ENCODE peak calls at places on chromosomes 16 and 17, in six cellular contexts. N is neural progenitor cell, G is NCI-H226, H is NCI-H1048, C is AG08395, U is non-pigmented ciliary epithelial cell. Z is an unnamed sample.

GRCh38 chr17:46974086-46974485 is 5.0 kb downstream of the RPRML start:
- DNase-seq in N (no peak), G (no peak), H (no peak), C (no peak), U (no peak), Z (no peak)

GRCh38 chr17:74437702-74438101 is 5.8 kb downstream of the GPRC5C start:
- DNase-seq in N (no peak), G (no peak), H (no peak), C (no peak), U (no peak), Z (peak)

GRCh38 chr16:2150418-2151187 is 2.2 kb downstream of the RAB26 start:
- DNase-seq in N (peak), G (no peak), H (no peak), C (no peak), U (no peak), Z (peak)

GRCh38 chr16:50457423-50457822 is 88.6 kb upstream of the BRD7 start:
- DNase-seq in N (no peak), G (no peak), H (no peak), C (no peak), U (no peak), Z (no peak)

GRCh38 chr17:48544356-48545021 is 420 bp downstream of the HOXB2 start:
- DNase-seq in N (peak), G (peak), H (no peak), C (peak), U (no peak), Z (peak)

GRCh38 chr17:39410279-39410678 is 8.9 kb upstream of the FBXL20 start:
- DNase-seq in N (no peak), G (no peak), H (no peak), C (no peak), U (no peak), Z (no peak)

GRCh38 chr16:21950782-21951521 is 2.2 kb upstream of the UQCRC2 start:
- DNase-seq in N (peak), G (peak), H (no peak), C (peak), U (no peak), Z (peak)

GRCh38 chr16:56606071-56606687 is 2.2 kb upstream of the MT2A start:
- DNase-seq in N (no peak), G (peak), H (no peak), C (peak), U (no peak), Z (no peak)

GRCh38 chr16:18975109-18975508 is 8.6 kb upstream of the TMC7 start:
- DNase-seq in N (no peak), G (no peak), H (no peak), C (no peak), U (no peak), Z (no peak)

GRCh38 chr17:39169101-39169500 is 3.1 kb upstream of the ARL5C start:
- DNase-seq in N (no peak), G (no peak), H (no peak), C (no peak), U (no peak), Z (no peak)

GRCh38 chr17:19366637-19366972 is 4.1 kb upstream of the B9D1 start:
- DNase-seq in N (no peak), G (no peak), H (no peak), C (no peak), U (no peak), Z (no peak)

GRCh38 chr16:25257956-25258855 is 561 bp upstream of the ZKSCAN2 start:
- DNase-seq in N (peak), G (peak), H (peak), C (peak), U (peak), Z (peak)

GRCh38 chr16:27330542-27330941 is 16.8 kb downstream of the IL4R start:
- DNase-seq in N (no peak), G (peak), H (no peak), C (peak), U (peak), Z (no peak)

GRCh38 chr16:35182943-35183550 is 1723.6 kb downstream of the TP53TG3F start:
- DNase-seq in N (no peak), G (no peak), H (no peak), C (no peak), U (no peak), Z (no peak)

GRCh38 chr16:89244754-89245153 is 27.3 kb downstream of the ZNF778 start:
- DNase-seq in N (no peak), G (no peak), H (no peak), C (no peak), U (no peak), Z (no peak)

GRCh38 chr16:29873319-29873718 is 10.3 kb upstream of the CDIPT start:
- DNase-seq in N (no peak), G (no peak), H (no peak), C (no peak), U (no peak), Z (no peak)

GRCh38 chr17:18160128-18160856 is 23.3 kb upstream of the ALKBH5 start:
- DNase-seq in N (no peak), G (no peak), H (no peak), C (no peak), U (no peak), Z (no peak)

Z was measured in glutamatergic neuron.